ENCODE peak calls at places on chromosome 15, in eight cellular contexts. Q, D, X, O, I, A, J and C are unnamed samples.

GRCh38 chr15:70783610-70784021 is 20.3 kb upstream of the UACA start:
- DNase-seq in Q (no peak), D (no peak), X (no peak), O (peak), I (no peak), A (peak), J (no peak), C (no peak)

GRCh38 chr15:33985287-33985686 is 17.0 kb downstream of the CHRM5 start:
- DNase-seq in Q (no peak), D (no peak), X (no peak), O (no peak), I (no peak), A (peak), J (no peak), C (peak)

GRCh38 chr15:66496951-66497501 is 536 bp downstream of the SNAPC5 start:
- DNase-seq in Q (peak), D (no peak), X (no peak), O (no peak), I (peak), A (no peak), J (no peak), C (no peak)

GRCh38 chr15:83106994-83107840 is at the start of gene TM6SF1:
- DNase-seq in Q (peak), D (peak), X (peak), O (peak), I (peak), A (no peak), J (no peak), C (no peak)

GRCh38 chr15:44261007-44261706 is 27.4 kb upstream of the GOLM2 start:
- DNase-seq in Q (no peak), D (no peak), X (no peak), O (no peak), I (no peak), A (no peak), J (no peak), C (no peak)

GRCh38 chr15:58551764-58552504 is 120.1 kb downstream of the LIPC start:
- DNase-seq in Q (peak), D (no peak), X (no peak), O (peak), I (peak), A (peak), J (no peak), C (peak)

GRCh38 chr15:98518823-98519561 is 129.3 kb upstream of the IGF1R start:
- DNase-seq in Q (peak), D (no peak), X (peak), O (peak), I (peak), A (peak), J (no peak), C (no peak)

GRCh38 chr15:31352283-31352880 is 25.7 kb downstream of the KLF13 start:
- DNase-seq in Q (peak), D (peak), X (peak), O (peak), I (peak), A (peak), J (no peak), C (no peak)

GRCh38 chr15:36905908-36906307 is 194.4 kb downstream of the MEIS2 start:
- DNase-seq in Q (no peak), D (no peak), X (no peak), O (no peak), I (no peak), A (peak), J (no peak), C (peak)

GRCh38 chr15:71547066-71547465 is 263.3 kb upstream of the NR2E3 start:
- DNase-seq in Q (no peak), D (peak), X (peak), O (peak), I (no peak), A (peak), J (no peak), C (no peak)

GRCh38 chr15:90219421-90220141 is 14.2 kb downstream of the CIB1 start:
- DNase-seq in Q (peak), D (peak), X (no peak), O (peak), I (peak), A (peak), J (peak), C (no peak)

GRCh38 chr15:51341366-51342248 is at the start of gene GLDN:
- DNase-seq in Q (peak), D (peak), X (peak), O (no peak), I (peak), A (peak), J (no peak), C (no peak)

GRCh38 chr15:39785139-39785538 is 2.5 kb upstream of the FSIP1 start:
- DNase-seq in Q (no peak), D (no peak), X (no peak), O (no peak), I (no peak), A (no peak), J (no peak), C (no peak)

GRCh38 chr15:61519296-61519695 is 290.2 kb upstream of the RORA start:
- DNase-seq in Q (no peak), D (no peak), X (no peak), O (no peak), I (no peak), A (no peak), J (no peak), C (no peak)

GRCh38 chr15:91238664-91239428 is 138.8 kb downstream of the SV2B start:
- DNase-seq in Q (no peak), D (no peak), X (no peak), O (no peak), I (no peak), A (no peak), J (no peak), C (no peak)

GRCh38 chr15:65421360-65422215 is 1.2 kb downstream of the IGDCC4 start:
- DNase-seq in Q (no peak), D (peak), X (peak), O (peak), I (peak), A (peak), J (no peak), C (no peak)

GRCh38 chr15:87118424-87118823 is 1038.8 kb downstream of the AGBL1 start:
- DNase-seq in Q (no peak), D (no peak), X (no peak), O (no peak), I (no peak), A (no peak), J (no peak), C (no peak)

GRCh38 chr15:69175536-69175935 is 15.1 kb downstream of the GLCE start:
- DNase-seq in Q (no peak), D (no peak), X (no peak), O (no peak), I (no peak), A (no peak), J (no peak), C (no peak)

GRCh38 chr15:69165637-69166025 is 5.2 kb downstream of the GLCE start:
- DNase-seq in Q (no peak), D (no peak), X (no peak), O (no peak), I (no peak), A (no peak), J (no peak), C (no peak)

GRCh38 chr15:69172854-69173253 is 12.4 kb downstream of the GLCE start:
- DNase-seq in Q (no peak), D (no peak), X (no peak), O (no peak), I (no peak), A (no peak), J (no peak), C (no peak)

GRCh38 chr15:69167218-69167842 is 6.9 kb downstream of the GLCE start:
- DNase-seq in Q (no peak), D (no peak), X (no peak), O (no peak), I (no peak), A (no peak), J (no peak), C (no peak)

DNA sequence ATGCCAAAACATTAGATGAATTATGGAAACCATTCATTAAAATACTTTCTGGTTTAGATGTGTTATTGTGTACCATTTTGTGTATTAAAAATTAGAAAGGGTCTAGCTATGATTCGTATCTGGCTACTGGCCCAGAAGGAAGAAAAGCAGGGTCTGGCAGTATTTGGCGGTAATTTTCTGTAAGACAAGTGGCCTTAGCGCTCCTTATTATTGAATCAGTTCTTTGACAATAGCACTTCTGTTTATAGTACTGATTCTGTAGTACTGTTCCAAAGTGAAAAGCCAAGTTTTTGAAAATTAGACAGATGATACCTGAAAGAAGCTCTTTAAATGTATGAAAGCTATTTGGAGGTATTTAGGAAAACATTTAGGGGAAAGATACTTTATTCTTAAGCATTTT is 10.2 kb downstream of the GLCE start:
- DNase-seq in Q (no peak), D (no peak), X (no peak), O (peak), I (no peak), A (no peak), J (no peak), C (no peak)
- H3K4me3 ChIP-seq in Q (no peak), D (no peak), X (no peak), O (no peak), I (no peak), A (no peak), J (no peak), C (no peak)

DNA sequence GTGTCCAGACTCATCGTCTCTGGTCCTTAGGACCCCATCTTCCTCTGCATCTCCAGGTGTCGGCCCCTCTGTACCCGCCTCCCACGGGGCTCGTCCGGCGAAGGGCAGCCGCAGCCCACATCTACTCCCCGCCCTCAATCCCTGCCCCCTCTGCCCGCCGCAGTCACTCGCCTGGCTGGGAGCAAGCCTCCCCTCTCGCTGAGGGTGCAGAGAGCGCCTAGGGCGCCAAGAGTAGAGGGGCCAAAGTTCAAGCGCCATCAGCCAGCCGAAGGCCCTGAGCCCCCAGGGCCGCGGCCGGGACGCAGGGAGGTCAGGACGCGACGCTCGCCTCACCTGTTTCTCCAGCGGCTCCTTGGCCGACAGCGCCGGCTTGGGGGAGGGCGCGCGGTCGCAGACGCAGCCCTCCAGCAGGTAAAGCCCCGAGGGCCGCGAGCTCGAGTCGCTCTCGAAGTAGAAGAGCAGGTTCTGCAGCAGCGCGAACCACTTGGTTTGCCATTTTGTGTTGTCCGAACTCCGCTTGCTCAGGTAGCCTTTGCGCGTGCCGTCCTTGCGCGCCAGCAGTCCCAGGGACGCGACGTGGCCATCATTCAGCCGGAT is 592 bp downstream of the RASGRF1 start:
- DNase-seq in Q (peak), D (no peak), X (no peak), O (no peak), I (no peak), A (peak), J (no peak), C (no peak)
- H3K4me3 ChIP-seq in Q (peak), D (no peak), X (peak), O (no peak), I (no peak), A (peak), J (no peak), C (no peak)

DNA sequence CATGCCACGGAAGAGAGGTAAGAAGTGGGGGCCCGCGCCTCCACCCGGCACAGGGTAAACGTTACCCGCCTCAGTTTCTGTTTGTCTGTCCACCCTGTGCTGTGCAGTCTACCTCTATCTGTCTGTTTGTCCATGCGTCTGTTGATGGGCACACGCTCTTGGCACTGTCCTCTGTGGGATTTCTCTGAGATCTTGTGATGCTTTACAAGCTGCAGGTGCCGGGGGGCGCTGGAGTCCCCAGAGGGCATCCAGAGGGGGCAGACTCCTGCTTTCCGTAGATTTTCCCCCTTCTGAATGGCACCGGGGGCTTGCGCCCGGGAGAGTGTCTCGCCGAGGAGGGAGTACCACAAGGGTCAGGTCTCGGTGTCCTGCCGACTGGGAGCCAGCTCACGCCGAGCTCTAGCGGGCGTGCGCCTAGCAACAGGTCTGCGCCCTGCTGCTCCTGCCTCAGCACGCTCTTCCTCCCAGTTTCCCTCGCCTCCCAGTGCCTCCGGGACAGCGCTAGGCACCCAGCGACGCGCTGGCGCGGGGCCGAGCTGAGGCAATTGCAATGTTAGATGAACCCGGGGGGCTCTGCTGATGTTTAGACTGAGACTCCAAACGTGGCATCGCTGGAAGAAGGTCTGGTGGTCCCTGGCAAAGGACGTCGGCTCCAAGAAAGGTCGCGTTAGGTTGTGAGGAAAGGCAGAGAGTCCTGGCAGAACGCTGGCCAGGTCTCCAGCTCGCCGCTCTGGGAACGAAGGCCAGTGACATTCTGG is 667 bp downstream of the CEMIP start:
- DNase-seq in Q (no peak), D (peak), X (no peak), O (no peak), I (peak), A (peak), J (no peak), C (no peak)
- H3K4me3 ChIP-seq in Q (peak), D (peak), X (peak), O (no peak), I (no peak), A (peak), J (no peak), C (peak)

GRCh38 chr15:88541709-88542341 is 4.7 kb downstream of the DET1 start:
- DNase-seq in Q (no peak), D (no peak), X (no peak), O (no peak), I (no peak), A (no peak), J (no peak), C (no peak)

GRCh38 chr15:88535607-88536313 is 10.7 kb downstream of the DET1 start:
- DNase-seq in Q (no peak), D (no peak), X (no peak), O (no peak), I (no peak), A (no peak), J (no peak), C (no peak)

GRCh38 chr15:88539441-88539840 is 7.0 kb downstream of the DET1 start:
- DNase-seq in Q (no peak), D (no peak), X (no peak), O (no peak), I (no peak), A (no peak), J (no peak), C (no peak)

GRCh38 chr15:88535100-88535499 is 11.4 kb downstream of the DET1 start:
- DNase-seq in Q (no peak), D (no peak), X (no peak), O (no peak), I (no peak), A (peak), J (no peak), C (no peak)

DNA sequence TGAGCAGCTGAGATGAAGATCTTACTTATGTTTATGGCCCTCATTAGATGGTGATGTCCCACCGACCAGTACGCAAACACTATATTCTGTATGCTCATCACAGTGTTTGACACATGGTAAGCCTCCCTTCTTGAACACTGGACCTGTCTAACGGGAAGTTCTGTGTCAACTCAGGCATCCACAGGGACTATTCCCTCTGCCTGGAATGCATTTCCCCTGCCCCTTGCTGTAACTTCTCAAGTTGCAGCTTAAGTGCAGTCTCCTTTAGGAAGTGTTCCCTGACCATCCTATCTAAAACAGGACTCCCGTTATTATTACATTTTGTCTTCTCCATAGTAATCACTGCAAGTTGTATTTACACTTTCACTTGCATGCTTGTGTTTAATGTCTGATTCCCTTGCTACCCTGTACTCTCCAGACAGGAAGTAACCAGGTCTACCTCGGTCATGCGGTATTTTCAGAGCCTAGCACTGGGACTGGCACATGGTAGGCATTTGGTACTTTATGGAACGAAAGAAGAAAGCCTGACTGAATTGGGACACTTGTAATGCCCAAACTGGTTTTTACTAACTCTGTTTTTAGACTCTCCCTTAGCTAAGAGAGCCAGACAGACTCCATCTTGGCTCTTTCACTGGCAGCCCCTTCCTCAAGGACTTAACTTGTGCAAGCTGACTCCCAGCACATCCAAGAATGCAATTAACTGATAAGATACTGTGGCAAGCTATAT is 8.7 kb downstream of the DET1 start:
- DNase-seq in Q (no peak), D (no peak), X (no peak), O (no peak), I (no peak), A (no peak), J (no peak), C (no peak)
- H3K4me3 ChIP-seq in Q (no peak), D (no peak), X (no peak), O (no peak), I (no peak), A (no peak), J (no peak), C (no peak)

GRCh38 chr15:62897634-62898033 is 144.9 kb upstream of the TPM1 start:
- DNase-seq in Q (no peak), D (no peak), X (no peak), O (peak), I (peak), A (no peak), J (no peak), C (no peak)
- H3K4me3 ChIP-seq in Q (no peak), D (peak), X (peak), O (peak), I (no peak), A (no peak), J (no peak), C (no peak)